ENCODE peak calls at places on chromosome 4, in four cellular contexts. One of them, this sample, is unnamed.
A peak's percentile ranks its signal among the peaks of the same experiment; 100 is the strongest.

GRCh38 chr4:127501103-127501502 is 131.7 kb upstream of the INTU start:
- DNase-seq in CD4-positive, alpha-beta memory T cell: no peak
- DNase-seq in naive thymus-derived CD4-positive, alpha-beta T cell: no peak
- DNase-seq in transverse colon: no peak
- DNase-seq in this sample: peak; percentile 10

GRCh38 chr4:177441061-177441802 is 1.0 kb downstream of the AGA start:
- DNase-seq in naive thymus-derived CD4-positive, alpha-beta T cell: peak; percentile 9
- DNase-seq in CD4-positive, alpha-beta memory T cell: peak; percentile 9
- DNase-seq in transverse colon: peak; percentile 13
- DNase-seq in this sample: peak; percentile 64

GRCh38 chr4:137664055-137664405 is 131.7 kb upstream of the PCDH18 start:
- DNase-seq in CD4-positive, alpha-beta memory T cell: no peak
- DNase-seq in naive thymus-derived CD4-positive, alpha-beta T cell: no peak
- DNase-seq in transverse colon: no peak
- DNase-seq in this sample: no peak

GRCh38 chr4:24476209-24476781 is 108.1 kb downstream of the DHX15 start:
- DNase-seq in naive thymus-derived CD4-positive, alpha-beta T cell: no peak
- DNase-seq in transverse colon: no peak
- DNase-seq in CD4-positive, alpha-beta memory T cell: no peak
- DNase-seq in this sample: peak; percentile 43

GRCh38 chr4:157075811-157076577 is at the start of gene GLRB:
- DNase-seq in naive thymus-derived CD4-positive, alpha-beta T cell: no peak
- DNase-seq in transverse colon: no peak
- DNase-seq in CD4-positive, alpha-beta memory T cell: no peak
- DNase-seq in this sample: peak; percentile 24

GRCh38 chr4:13529130-13529919 is 15.0 kb downstream of the NKX3-2 start:
- DNase-seq in transverse colon: no peak
- DNase-seq in naive thymus-derived CD4-positive, alpha-beta T cell: no peak
- DNase-seq in CD4-positive, alpha-beta memory T cell: no peak
- DNase-seq in this sample: no peak

GRCh38 chr4:185115827-185116232 is 27.2 kb upstream of the SLC25A4 start:
- DNase-seq in transverse colon: peak; percentile 24
- DNase-seq in naive thymus-derived CD4-positive, alpha-beta T cell: no peak
- DNase-seq in CD4-positive, alpha-beta memory T cell: no peak
- DNase-seq in this sample: no peak

GRCh38 chr4:15234101-15234500 is 193.7 kb upstream of the C1QTNF7 start:
- DNase-seq in CD4-positive, alpha-beta memory T cell: no peak
- DNase-seq in transverse colon: no peak
- DNase-seq in naive thymus-derived CD4-positive, alpha-beta T cell: no peak
- DNase-seq in this sample: peak; percentile 77

GRCh38 chr4:130233377-130234047 is 1137.6 kb downstream of the C4orf33 start:
- DNase-seq in CD4-positive, alpha-beta memory T cell: peak; percentile 7
- DNase-seq in naive thymus-derived CD4-positive, alpha-beta T cell: no peak
- DNase-seq in transverse colon: no peak
- DNase-seq in this sample: no peak

GRCh38 chr4:146260521-146260920 is 46.2 kb downstream of the REELD1 start:
- DNase-seq in naive thymus-derived CD4-positive, alpha-beta T cell: no peak
- DNase-seq in CD4-positive, alpha-beta memory T cell: no peak
- DNase-seq in transverse colon: no peak
- DNase-seq in this sample: peak; percentile 46

GRCh38 chr4:4735870-4736269 is 123.6 kb upstream of the MSX1 start:
- DNase-seq in naive thymus-derived CD4-positive, alpha-beta T cell: no peak
- DNase-seq in transverse colon: no peak
- DNase-seq in CD4-positive, alpha-beta memory T cell: no peak
- DNase-seq in this sample: peak; percentile 4

GRCh38 chr4:187073820-187074219 is 350.2 kb upstream of the FAT1 start:
- DNase-seq in naive thymus-derived CD4-positive, alpha-beta T cell: no peak
- DNase-seq in transverse colon: no peak
- DNase-seq in CD4-positive, alpha-beta memory T cell: no peak
- DNase-seq in this sample: no peak

GRCh38 chr4:26482508-26483462 is 7.5 kb downstream of the CCKAR start:
- DNase-seq in transverse colon: no peak
- DNase-seq in naive thymus-derived CD4-positive, alpha-beta T cell: no peak
- DNase-seq in CD4-positive, alpha-beta memory T cell: no peak
- DNase-seq in this sample: no peak

GRCh38 chr4:138609943-138610350 is 367.8 kb upstream of the SLC7A11 start:
- DNase-seq in transverse colon: no peak
- DNase-seq in CD4-positive, alpha-beta memory T cell: no peak
- DNase-seq in naive thymus-derived CD4-positive, alpha-beta T cell: no peak
- DNase-seq in this sample: peak; percentile 18

GRCh38 chr4:154084864-154085263 is 296.0 kb upstream of the SFRP2 start:
- DNase-seq in naive thymus-derived CD4-positive, alpha-beta T cell: no peak
- DNase-seq in CD4-positive, alpha-beta memory T cell: no peak
- DNase-seq in transverse colon: no peak
- DNase-seq in this sample: peak; percentile 16

GRCh38 chr4:123484291-123484926 is 87.8 kb downstream of the SPRY1 start:
- DNase-seq in transverse colon: no peak
- DNase-seq in naive thymus-derived CD4-positive, alpha-beta T cell: no peak
- DNase-seq in CD4-positive, alpha-beta memory T cell: no peak
- DNase-seq in this sample: no peak

GRCh38 chr4:55947254-55947882 is 1.4 kb upstream of the CEP135 start:
- DNase-seq in naive thymus-derived CD4-positive, alpha-beta T cell: no peak
- DNase-seq in transverse colon: peak; percentile 13
- DNase-seq in CD4-positive, alpha-beta memory T cell: no peak
- DNase-seq in this sample: no peak

GRCh38 chr4:81688085-81688484 is 216.4 kb upstream of the RASGEF1B start:
- DNase-seq in transverse colon: no peak
- DNase-seq in CD4-positive, alpha-beta memory T cell: no peak
- DNase-seq in naive thymus-derived CD4-positive, alpha-beta T cell: no peak
- DNase-seq in this sample: peak; percentile 34

GRCh38 chr4:144788469-144788868 is 142.5 kb downstream of the HHIP start:
- DNase-seq in naive thymus-derived CD4-positive, alpha-beta T cell: no peak
- DNase-seq in CD4-positive, alpha-beta memory T cell: no peak
- DNase-seq in transverse colon: no peak
- DNase-seq in this sample: no peak

GRCh38 chr4:108527729-108528128 is 92.6 kb upstream of the RPL34 start:
- DNase-seq in naive thymus-derived CD4-positive, alpha-beta T cell: peak; percentile 41
- DNase-seq in transverse colon: no peak
- DNase-seq in CD4-positive, alpha-beta memory T cell: peak; percentile 37
- DNase-seq in this sample: no peak

GRCh38 chr4:82469776-82470345 is 39.5 kb downstream of the ENOPH1 start:
- DNase-seq in transverse colon: no peak
- DNase-seq in naive thymus-derived CD4-positive, alpha-beta T cell: no peak
- DNase-seq in CD4-positive, alpha-beta memory T cell: no peak
- DNase-seq in this sample: peak; percentile 34

GRCh38 chr4:164997324-164997723 is 19.9 kb upstream of the TRIM61 start:
- DNase-seq in transverse colon: peak; percentile 25
- DNase-seq in naive thymus-derived CD4-positive, alpha-beta T cell: no peak
- DNase-seq in CD4-positive, alpha-beta memory T cell: no peak
- DNase-seq in this sample: peak; percentile 40

GRCh38 chr4:74682567-74683359 is 111.6 kb downstream of the BTC start:
- DNase-seq in CD4-positive, alpha-beta memory T cell: no peak
- DNase-seq in naive thymus-derived CD4-positive, alpha-beta T cell: no peak
- DNase-seq in transverse colon: no peak
- DNase-seq in this sample: peak; percentile 95

GRCh38 chr4:5865896-5866599 is 26.8 kb downstream of the CRMP1 start:
- DNase-seq in naive thymus-derived CD4-positive, alpha-beta T cell: no peak
- DNase-seq in transverse colon: no peak
- DNase-seq in CD4-positive, alpha-beta memory T cell: no peak
- DNase-seq in this sample: no peak

GRCh38 chr4:109411964-109412363 is 21.7 kb upstream of the SEC24B start:
- DNase-seq in CD4-positive, alpha-beta memory T cell: no peak
- DNase-seq in transverse colon: no peak
- DNase-seq in naive thymus-derived CD4-positive, alpha-beta T cell: no peak
- DNase-seq in this sample: peak; percentile 5

GRCh38 chr4:37908488-37909343 is 17.8 kb downstream of the TBC1D1 start:
- DNase-seq in transverse colon: no peak
- DNase-seq in CD4-positive, alpha-beta memory T cell: no peak
- DNase-seq in naive thymus-derived CD4-positive, alpha-beta T cell: no peak
- DNase-seq in this sample: peak; percentile 7

GRCh38 chr4:10816571-10816970 is 132.0 kb upstream of the CLNK start:
- DNase-seq in naive thymus-derived CD4-positive, alpha-beta T cell: no peak
- DNase-seq in CD4-positive, alpha-beta memory T cell: no peak
- DNase-seq in transverse colon: no peak
- DNase-seq in this sample: no peak

GRCh38 chr4:6710282-6710681 is 617 bp upstream of the MRFAP1L1 start:
- DNase-seq in transverse colon: no peak
- DNase-seq in naive thymus-derived CD4-positive, alpha-beta T cell: no peak
- DNase-seq in CD4-positive, alpha-beta memory T cell: no peak
- DNase-seq in this sample: no peak

GRCh38 chr4:98352940-98353339 is 91.8 kb downstream of the RAP1GDS1 start:
- DNase-seq in naive thymus-derived CD4-positive, alpha-beta T cell: no peak
- DNase-seq in CD4-positive, alpha-beta memory T cell: no peak
- DNase-seq in transverse colon: no peak
- DNase-seq in this sample: no peak

GRCh38 chr4:81166431-81166830 is 48.6 kb downstream of the PRKG2 start:
- DNase-seq in transverse colon: no peak
- DNase-seq in naive thymus-derived CD4-positive, alpha-beta T cell: no peak
- DNase-seq in CD4-positive, alpha-beta memory T cell: no peak
- DNase-seq in this sample: no peak

GRCh38 chr4:182938213-182938645 is 21.0 kb upstream of the DCTD start:
- DNase-seq in CD4-positive, alpha-beta memory T cell: peak; percentile 49
- DNase-seq in transverse colon: peak; percentile 78
- DNase-seq in naive thymus-derived CD4-positive, alpha-beta T cell: peak; percentile 38
- DNase-seq in this sample: peak; percentile 68

GRCh38 chr4:61528595-61528994 is 328.5 kb downstream of the ADGRL3 start:
- DNase-seq in transverse colon: no peak
- DNase-seq in naive thymus-derived CD4-positive, alpha-beta T cell: no peak
- DNase-seq in CD4-positive, alpha-beta memory T cell: no peak
- DNase-seq in this sample: no peak
- H3K4me3 ChIP-seq in transverse colon: no peak overlapping the region
- H3K4me3 ChIP-seq in naive thymus-derived CD4-positive, alpha-beta T cell: no peak overlapping the region
- H3K4me3 ChIP-seq in CD4-positive, alpha-beta memory T cell: no peak overlapping the region
- H3K4me3 ChIP-seq in this sample: no peak overlapping the region

GRCh38 chr4:8870647-8871416 is 807 bp downstream of the HMX1 start:
- DNase-seq in CD4-positive, alpha-beta memory T cell: no peak
- DNase-seq in naive thymus-derived CD4-positive, alpha-beta T cell: no peak
- DNase-seq in transverse colon: no peak
- DNase-seq in this sample: no peak

GRCh38 chr4:8871417-8872401 is at the start of gene HMX1:
- DNase-seq in naive thymus-derived CD4-positive, alpha-beta T cell: no peak
- DNase-seq in CD4-positive, alpha-beta memory T cell: no peak
- DNase-seq in transverse colon: no peak
- DNase-seq in this sample: no peak

GRCh38 chr4:8874003-8874895 is 2.6 kb upstream of the HMX1 start:
- DNase-seq in naive thymus-derived CD4-positive, alpha-beta T cell: no peak
- DNase-seq in CD4-positive, alpha-beta memory T cell: no peak
- DNase-seq in transverse colon: no peak
- DNase-seq in this sample: no peak

GRCh38 chr4:8874896-8875680 is 3.4 kb upstream of the HMX1 start:
- DNase-seq in transverse colon: no peak
- DNase-seq in naive thymus-derived CD4-positive, alpha-beta T cell: no peak
- DNase-seq in CD4-positive, alpha-beta memory T cell: no peak
- DNase-seq in this sample: no peak

DNA sequence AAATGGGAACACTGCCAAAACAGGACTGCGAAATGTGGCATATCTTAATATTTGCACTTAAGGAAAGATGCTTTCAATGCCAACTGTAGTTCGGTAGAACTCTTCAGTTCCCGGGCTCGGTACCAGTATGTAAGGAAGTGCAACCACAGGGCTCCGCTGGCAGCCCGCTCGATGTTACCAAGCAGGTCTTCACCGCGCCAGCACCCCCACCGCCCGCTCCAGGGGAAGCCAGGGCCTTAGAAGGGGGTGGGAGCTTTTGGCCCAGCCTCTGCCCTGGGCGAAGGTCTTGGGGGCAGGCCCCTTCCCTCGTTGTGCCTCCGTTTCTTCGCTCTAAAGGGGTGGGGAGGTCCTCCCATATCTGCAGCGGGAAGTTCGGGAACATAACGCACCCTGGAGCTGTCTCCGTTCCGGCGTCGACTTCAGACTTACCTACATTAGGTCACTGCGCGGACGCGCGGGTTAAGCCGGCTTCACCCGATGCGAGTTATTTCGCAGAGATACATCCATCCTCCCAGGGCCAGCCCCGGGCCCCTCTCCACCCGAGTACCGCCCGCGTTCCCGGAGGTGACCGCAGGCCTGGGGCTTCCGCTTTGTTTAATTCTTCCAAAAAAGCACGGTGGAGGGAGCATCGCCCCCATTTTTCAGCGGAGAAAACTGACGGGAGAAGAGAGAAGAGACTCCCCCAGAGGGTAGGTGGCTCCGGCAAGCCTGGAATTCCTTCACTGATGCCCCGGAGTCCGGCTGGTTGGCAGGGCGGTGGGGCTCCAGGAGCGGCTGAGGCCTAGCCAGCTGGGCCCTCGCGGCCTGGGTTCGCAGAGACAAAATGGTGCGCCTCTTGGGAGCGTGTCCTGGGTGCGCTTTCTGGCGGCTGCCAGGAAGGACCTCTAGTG is 1.0 kb upstream of the HMX1 start:
- DNase-seq in naive thymus-derived CD4-positive, alpha-beta T cell: no peak
- DNase-seq in CD4-positive, alpha-beta memory T cell: no peak
- DNase-seq in transverse colon: no peak
- DNase-seq in this sample: no peak
- H3K4me3 ChIP-seq in naive thymus-derived CD4-positive, alpha-beta T cell: no peak overlapping the region
- H3K4me3 ChIP-seq in CD4-positive, alpha-beta memory T cell: no peak overlapping the region
- H3K4me3 ChIP-seq in transverse colon: no peak overlapping the region
- H3K4me3 ChIP-seq in this sample: no peak overlapping the region

DNA sequence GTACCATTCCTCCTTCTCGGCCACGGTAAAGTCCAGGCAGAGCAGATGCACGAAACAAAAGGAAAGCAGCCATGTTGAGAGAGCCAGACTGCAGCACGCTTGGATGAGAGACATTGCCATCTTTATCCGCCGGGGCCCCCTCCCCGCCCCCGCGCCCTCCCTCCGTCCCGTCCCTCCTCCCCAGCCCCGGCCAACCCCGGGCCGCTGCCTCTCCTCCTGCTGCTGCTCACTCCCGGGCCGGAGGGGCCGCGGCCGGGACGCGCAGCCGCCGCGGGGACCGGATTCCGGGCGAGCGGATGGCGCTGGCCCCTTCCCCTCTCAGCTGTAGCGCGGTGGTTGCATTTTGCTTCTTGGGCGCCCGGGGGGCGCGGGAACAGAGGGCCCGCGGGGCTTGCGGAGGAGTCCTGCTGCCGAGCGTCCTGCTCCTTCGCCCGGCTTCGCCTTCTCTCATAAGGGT is 552 bp downstream of the RNF150 start:
- DNase-seq in transverse colon: peak; percentile 7
- DNase-seq in CD4-positive, alpha-beta memory T cell: no peak
- DNase-seq in naive thymus-derived CD4-positive, alpha-beta T cell: no peak
- DNase-seq in this sample: no peak
- H3K4me3 ChIP-seq in transverse colon: peak overlapping the region; percentile 36
- H3K4me3 ChIP-seq in CD4-positive, alpha-beta memory T cell: peak overlapping the region; percentile 9
- H3K4me3 ChIP-seq in naive thymus-derived CD4-positive, alpha-beta T cell: peak overlapping the region; percentile 26
- H3K4me3 ChIP-seq in this sample: peak overlapping the region; percentile 48

DNA sequence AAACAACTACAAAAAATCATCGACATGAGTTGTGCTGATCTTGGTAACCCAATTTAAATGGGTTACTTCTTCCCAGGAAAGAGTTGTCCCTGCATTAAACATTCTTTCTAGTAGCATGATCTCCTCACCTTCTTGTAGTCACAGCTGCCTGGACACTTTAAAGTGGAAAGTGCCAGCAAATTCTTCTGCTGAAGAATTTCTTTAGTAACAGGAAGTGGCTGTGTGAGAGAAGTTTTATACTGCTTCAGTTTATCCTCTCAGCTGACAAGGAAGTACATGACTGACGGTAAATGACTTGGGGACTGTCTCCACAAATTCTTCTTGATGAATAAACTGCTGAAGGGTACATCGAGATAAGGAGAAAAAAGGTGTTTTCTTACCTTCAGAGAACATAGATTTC is 18.2 kb upstream of the TNIP3 start:
- DNase-seq in transverse colon: no peak
- DNase-seq in CD4-positive, alpha-beta memory T cell: peak; percentile 48
- DNase-seq in naive thymus-derived CD4-positive, alpha-beta T cell: peak; percentile 62
- DNase-seq in this sample: peak; percentile 13
- H3K4me3 ChIP-seq in transverse colon: no peak overlapping the region
- H3K4me3 ChIP-seq in CD4-positive, alpha-beta memory T cell: peak overlapping the region; percentile 43
- H3K4me3 ChIP-seq in naive thymus-derived CD4-positive, alpha-beta T cell: peak overlapping the region; percentile 54
- H3K4me3 ChIP-seq in this sample: no peak overlapping the region

This sample was measured in epithelial cell of esophagus.